ENCODE peak calls at places on chromosome 16, in eight cellular contexts. One of them, this sample, is unnamed.

GRCh38 chr16:35142809-35143192 is 1683.4 kb downstream of the TP53TG3F start:
- DNase-seq in GM12892: no peak
- DNase-seq in HFFc6: no peak
- DNase-seq in left ventricle myocardium inferior: no peak
- DNase-seq in naive thymus-derived CD8-positive, alpha-beta T cell: no peak
- DNase-seq in progenitor cell of endocrine pancreas: no peak
- DNase-seq in epithelial cell of esophagus: no peak
- DNase-seq in stimulated activated CD4-positive, alpha-beta T cell treated with anti-CD3 and anti-CD28 coated beads, Interleukin-1b, Interleukin-23, amount 100 ng/mL, for 24 hours: no peak
- DNase-seq in this sample: no peak

GRCh38 chr16:87602005-87602790 is at the start of gene JPH3:
- DNase-seq in GM12892: no peak
- DNase-seq in HFFc6: no peak
- DNase-seq in left ventricle myocardium inferior: no peak
- DNase-seq in naive thymus-derived CD8-positive, alpha-beta T cell: no peak
- DNase-seq in progenitor cell of endocrine pancreas: peak
- DNase-seq in epithelial cell of esophagus: no peak
- DNase-seq in stimulated activated CD4-positive, alpha-beta T cell treated with anti-CD3 and anti-CD28 coated beads, Interleukin-1b, Interleukin-23, amount 100 ng/mL, for 24 hours: no peak
- DNase-seq in this sample: no peak

GRCh38 chr16:50354629-50355456 is 13.9 kb downstream of the BRD7 start:
- DNase-seq in GM12892: no peak
- DNase-seq in HFFc6: no peak
- DNase-seq in left ventricle myocardium inferior: no peak
- DNase-seq in naive thymus-derived CD8-positive, alpha-beta T cell: no peak
- DNase-seq in progenitor cell of endocrine pancreas: no peak
- DNase-seq in epithelial cell of esophagus: no peak
- DNase-seq in stimulated activated CD4-positive, alpha-beta T cell treated with anti-CD3 and anti-CD28 coated beads, Interleukin-1b, Interleukin-23, amount 100 ng/mL, for 24 hours: no peak
- DNase-seq in this sample: no peak

GRCh38 chr16:69143116-69143515 is 10.7 kb downstream of the UTP4 start:
- DNase-seq in GM12892: no peak
- DNase-seq in HFFc6: no peak
- DNase-seq in left ventricle myocardium inferior: no peak
- DNase-seq in naive thymus-derived CD8-positive, alpha-beta T cell: no peak
- DNase-seq in progenitor cell of endocrine pancreas: no peak
- DNase-seq in epithelial cell of esophagus: no peak
- DNase-seq in stimulated activated CD4-positive, alpha-beta T cell treated with anti-CD3 and anti-CD28 coated beads, Interleukin-1b, Interleukin-23, amount 100 ng/mL, for 24 hours: no peak
- DNase-seq in this sample: no peak

GRCh38 chr16:66547101-66547989 is 2.6 kb downstream of the TK2 start:
- DNase-seq in GM12892: no peak
- DNase-seq in HFFc6: no peak
- DNase-seq in left ventricle myocardium inferior: no peak
- DNase-seq in naive thymus-derived CD8-positive, alpha-beta T cell: no peak
- DNase-seq in progenitor cell of endocrine pancreas: no peak
- DNase-seq in epithelial cell of esophagus: no peak
- DNase-seq in stimulated activated CD4-positive, alpha-beta T cell treated with anti-CD3 and anti-CD28 coated beads, Interleukin-1b, Interleukin-23, amount 100 ng/mL, for 24 hours: no peak
- DNase-seq in this sample: no peak

GRCh38 chr16:58499615-58500328 is at the start of gene NDRG4:
- DNase-seq in GM12892: peak
- DNase-seq in HFFc6: peak
- DNase-seq in left ventricle myocardium inferior: no peak
- DNase-seq in naive thymus-derived CD8-positive, alpha-beta T cell: no peak
- DNase-seq in progenitor cell of endocrine pancreas: no peak
- DNase-seq in epithelial cell of esophagus: peak
- DNase-seq in stimulated activated CD4-positive, alpha-beta T cell treated with anti-CD3 and anti-CD28 coated beads, Interleukin-1b, Interleukin-23, amount 100 ng/mL, for 24 hours: no peak
- DNase-seq in this sample: peak

GRCh38 chr16:29789775-29790182 is 772 bp upstream of the KIF22 start:
- DNase-seq in GM12892: no peak
- DNase-seq in HFFc6: no peak
- DNase-seq in left ventricle myocardium inferior: no peak
- DNase-seq in naive thymus-derived CD8-positive, alpha-beta T cell: no peak
- DNase-seq in progenitor cell of endocrine pancreas: no peak
- DNase-seq in epithelial cell of esophagus: no peak
- DNase-seq in stimulated activated CD4-positive, alpha-beta T cell treated with anti-CD3 and anti-CD28 coated beads, Interleukin-1b, Interleukin-23, amount 100 ng/mL, for 24 hours: no peak
- DNase-seq in this sample: no peak

GRCh38 chr16:57753448-57754353 is 18.1 kb downstream of the KATNB1 start:
- DNase-seq in GM12892: no peak
- DNase-seq in HFFc6: no peak
- DNase-seq in left ventricle myocardium inferior: no peak
- DNase-seq in naive thymus-derived CD8-positive, alpha-beta T cell: no peak
- DNase-seq in progenitor cell of endocrine pancreas: no peak
- DNase-seq in epithelial cell of esophagus: no peak
- DNase-seq in stimulated activated CD4-positive, alpha-beta T cell treated with anti-CD3 and anti-CD28 coated beads, Interleukin-1b, Interleukin-23, amount 100 ng/mL, for 24 hours: no peak
- DNase-seq in this sample: no peak

GRCh38 chr16:70746708-70747424 is 54.1 kb downstream of the VAC14 start:
- DNase-seq in GM12892: no peak
- DNase-seq in HFFc6: peak
- DNase-seq in left ventricle myocardium inferior: peak
- DNase-seq in naive thymus-derived CD8-positive, alpha-beta T cell: peak
- DNase-seq in progenitor cell of endocrine pancreas: no peak
- DNase-seq in epithelial cell of esophagus: peak
- DNase-seq in stimulated activated CD4-positive, alpha-beta T cell treated with anti-CD3 and anti-CD28 coated beads, Interleukin-1b, Interleukin-23, amount 100 ng/mL, for 24 hours: no peak
- DNase-seq in this sample: peak

GRCh38 chr16:27995378-27995777 is 68.1 kb downstream of the GSG1L start:
- DNase-seq in GM12892: no peak
- DNase-seq in HFFc6: no peak
- DNase-seq in left ventricle myocardium inferior: no peak
- DNase-seq in naive thymus-derived CD8-positive, alpha-beta T cell: no peak
- DNase-seq in progenitor cell of endocrine pancreas: no peak
- DNase-seq in epithelial cell of esophagus: no peak
- DNase-seq in stimulated activated CD4-positive, alpha-beta T cell treated with anti-CD3 and anti-CD28 coated beads, Interleukin-1b, Interleukin-23, amount 100 ng/mL, for 24 hours: no peak
- DNase-seq in this sample: no peak

GRCh38 chr16:2811703-2812471 is 5.2 kb upstream of the PRSS21 start:
- DNase-seq in GM12892: no peak
- DNase-seq in HFFc6: no peak
- DNase-seq in left ventricle myocardium inferior: no peak
- DNase-seq in naive thymus-derived CD8-positive, alpha-beta T cell: no peak
- DNase-seq in progenitor cell of endocrine pancreas: no peak
- DNase-seq in epithelial cell of esophagus: no peak
- DNase-seq in stimulated activated CD4-positive, alpha-beta T cell treated with anti-CD3 and anti-CD28 coated beads, Interleukin-1b, Interleukin-23, amount 100 ng/mL, for 24 hours: no peak
- DNase-seq in this sample: no peak

GRCh38 chr16:69225136-69225535 is 38.2 kb downstream of the SNTB2 start:
- DNase-seq in GM12892: no peak
- DNase-seq in HFFc6: no peak
- DNase-seq in left ventricle myocardium inferior: no peak
- DNase-seq in naive thymus-derived CD8-positive, alpha-beta T cell: no peak
- DNase-seq in progenitor cell of endocrine pancreas: no peak
- DNase-seq in epithelial cell of esophagus: no peak
- DNase-seq in stimulated activated CD4-positive, alpha-beta T cell treated with anti-CD3 and anti-CD28 coated beads, Interleukin-1b, Interleukin-23, amount 100 ng/mL, for 24 hours: no peak
- DNase-seq in this sample: no peak

GRCh38 chr16:3401719-3402397 is 843 bp downstream of the ZNF174 start:
- DNase-seq in GM12892: no peak
- DNase-seq in HFFc6: peak
- DNase-seq in left ventricle myocardium inferior: no peak
- DNase-seq in naive thymus-derived CD8-positive, alpha-beta T cell: no peak
- DNase-seq in progenitor cell of endocrine pancreas: no peak
- DNase-seq in epithelial cell of esophagus: peak
- DNase-seq in stimulated activated CD4-positive, alpha-beta T cell treated with anti-CD3 and anti-CD28 coated beads, Interleukin-1b, Interleukin-23, amount 100 ng/mL, for 24 hours: no peak
- DNase-seq in this sample: peak

GRCh38 chr16:2682209-2683021 is at the start of gene KCTD5:
- DNase-seq in GM12892: peak
- DNase-seq in HFFc6: peak
- DNase-seq in left ventricle myocardium inferior: peak
- DNase-seq in naive thymus-derived CD8-positive, alpha-beta T cell: peak
- DNase-seq in progenitor cell of endocrine pancreas: peak
- DNase-seq in epithelial cell of esophagus: peak
- DNase-seq in stimulated activated CD4-positive, alpha-beta T cell treated with anti-CD3 and anti-CD28 coated beads, Interleukin-1b, Interleukin-23, amount 100 ng/mL, for 24 hours: peak
- DNase-seq in this sample: peak

GRCh38 chr16:67128887-67129286 is 19.1 kb downstream of the PHAF1 start:
- DNase-seq in GM12892: no peak
- DNase-seq in HFFc6: no peak
- DNase-seq in left ventricle myocardium inferior: no peak
- DNase-seq in naive thymus-derived CD8-positive, alpha-beta T cell: no peak
- DNase-seq in progenitor cell of endocrine pancreas: no peak
- DNase-seq in epithelial cell of esophagus: no peak
- DNase-seq in stimulated activated CD4-positive, alpha-beta T cell treated with anti-CD3 and anti-CD28 coated beads, Interleukin-1b, Interleukin-23, amount 100 ng/mL, for 24 hours: no peak
- DNase-seq in this sample: no peak

GRCh38 chr16:68893710-68894705 is 50.7 kb downstream of the TANGO6 start:
- DNase-seq in GM12892: no peak
- DNase-seq in HFFc6: no peak
- DNase-seq in left ventricle myocardium inferior: peak
- DNase-seq in naive thymus-derived CD8-positive, alpha-beta T cell: no peak
- DNase-seq in progenitor cell of endocrine pancreas: peak
- DNase-seq in epithelial cell of esophagus: peak
- DNase-seq in stimulated activated CD4-positive, alpha-beta T cell treated with anti-CD3 and anti-CD28 coated beads, Interleukin-1b, Interleukin-23, amount 100 ng/mL, for 24 hours: no peak
- DNase-seq in this sample: no peak

GRCh38 chr16:88393034-88393433 is 10.3 kb downstream of the ZNF469 start:
- DNase-seq in GM12892: no peak
- DNase-seq in HFFc6: no peak
- DNase-seq in left ventricle myocardium inferior: peak
- DNase-seq in naive thymus-derived CD8-positive, alpha-beta T cell: no peak
- DNase-seq in progenitor cell of endocrine pancreas: no peak
- DNase-seq in epithelial cell of esophagus: no peak
- DNase-seq in stimulated activated CD4-positive, alpha-beta T cell treated with anti-CD3 and anti-CD28 coated beads, Interleukin-1b, Interleukin-23, amount 100 ng/mL, for 24 hours: no peak
- DNase-seq in this sample: no peak

GRCh38 chr16:14050297-14051027 is 20.7 kb upstream of the MRTFB start:
- DNase-seq in GM12892: no peak
- DNase-seq in HFFc6: no peak
- DNase-seq in left ventricle myocardium inferior: no peak
- DNase-seq in naive thymus-derived CD8-positive, alpha-beta T cell: no peak
- DNase-seq in progenitor cell of endocrine pancreas: peak
- DNase-seq in epithelial cell of esophagus: peak
- DNase-seq in stimulated activated CD4-positive, alpha-beta T cell treated with anti-CD3 and anti-CD28 coated beads, Interleukin-1b, Interleukin-23, amount 100 ng/mL, for 24 hours: no peak
- DNase-seq in this sample: no peak